ENCODE peak calls at places on chromosomes 2 and 18, in seven cellular contexts. One of them, this sample, is unnamed.

GRCh38 chr2:160566717-160567116 is 73.1 kb upstream of the RBMS1 start:
- DNase-seq in HS-27A: no peak
- DNase-seq in CD4-positive, CD25-positive, alpha-beta regulatory T cell: no peak
- DNase-seq in Kasumi-1: peak; percentile 29
- DNase-seq in heart left ventricle: no peak
- DNase-seq in body of pancreas: no peak
- DNase-seq in effector memory CD8-positive, alpha-beta T cell: no peak
- DNase-seq in this sample: no peak

GRCh38 chr2:18149660-18150246 is 271.3 kb downstream of the KCNS3 start:
- DNase-seq in HS-27A: peak; percentile 19
- DNase-seq in CD4-positive, CD25-positive, alpha-beta regulatory T cell: no peak
- DNase-seq in Kasumi-1: peak; percentile 35
- DNase-seq in heart left ventricle: no peak
- DNase-seq in body of pancreas: no peak
- DNase-seq in effector memory CD8-positive, alpha-beta T cell: no peak
- DNase-seq in this sample: no peak

GRCh38 chr2:234142530-234142929 is 92.0 kb downstream of the SPP2 start:
- DNase-seq in HS-27A: no peak
- DNase-seq in CD4-positive, CD25-positive, alpha-beta regulatory T cell: no peak
- DNase-seq in Kasumi-1: no peak
- DNase-seq in heart left ventricle: no peak
- DNase-seq in body of pancreas: no peak
- DNase-seq in effector memory CD8-positive, alpha-beta T cell: no peak
- DNase-seq in this sample: no peak

GRCh38 chr18:44715245-44715644 is 34.6 kb downstream of the SETBP1 start:
- DNase-seq in HS-27A: no peak
- DNase-seq in CD4-positive, CD25-positive, alpha-beta regulatory T cell: no peak
- DNase-seq in Kasumi-1: no peak
- DNase-seq in heart left ventricle: no peak
- DNase-seq in body of pancreas: no peak
- DNase-seq in effector memory CD8-positive, alpha-beta T cell: no peak
- DNase-seq in this sample: no peak

GRCh38 chr2:12721571-12722444 is 5.1 kb downstream of the TRIB2 start:
- DNase-seq in HS-27A: no peak
- DNase-seq in CD4-positive, CD25-positive, alpha-beta regulatory T cell: no peak
- DNase-seq in Kasumi-1: no peak
- DNase-seq in heart left ventricle: no peak
- DNase-seq in body of pancreas: no peak
- DNase-seq in effector memory CD8-positive, alpha-beta T cell: no peak
- DNase-seq in this sample: no peak

GRCh38 chr18:12863687-12864086 is 20.4 kb downstream of the PTPN2 start:
- DNase-seq in HS-27A: no peak
- DNase-seq in CD4-positive, CD25-positive, alpha-beta regulatory T cell: no peak
- DNase-seq in Kasumi-1: no peak
- DNase-seq in heart left ventricle: no peak
- DNase-seq in body of pancreas: no peak
- DNase-seq in effector memory CD8-positive, alpha-beta T cell: no peak
- DNase-seq in this sample: no peak

GRCh38 chr18:14970027-14970426 is 222.1 kb downstream of the ANKRD30B start:
- DNase-seq in HS-27A: peak; percentile 83
- DNase-seq in CD4-positive, CD25-positive, alpha-beta regulatory T cell: no peak
- DNase-seq in Kasumi-1: no peak
- DNase-seq in heart left ventricle: no peak
- DNase-seq in body of pancreas: no peak
- DNase-seq in effector memory CD8-positive, alpha-beta T cell: no peak
- DNase-seq in this sample: no peak

GRCh38 chr2:104733544-104733943 is 120.4 kb upstream of the POU3F3 start:
- DNase-seq in HS-27A: no peak
- DNase-seq in CD4-positive, CD25-positive, alpha-beta regulatory T cell: no peak
- DNase-seq in Kasumi-1: peak; percentile 8
- DNase-seq in heart left ventricle: peak; percentile 39
- DNase-seq in body of pancreas: peak; percentile 23
- DNase-seq in effector memory CD8-positive, alpha-beta T cell: no peak
- DNase-seq in this sample: no peak

GRCh38 chr18:27599202-27599829 is 414.2 kb upstream of the CHST9 start:
- DNase-seq in HS-27A: no peak
- DNase-seq in CD4-positive, CD25-positive, alpha-beta regulatory T cell: no peak
- DNase-seq in Kasumi-1: peak; percentile 40
- DNase-seq in heart left ventricle: peak; percentile 39
- DNase-seq in body of pancreas: peak; percentile 51
- DNase-seq in effector memory CD8-positive, alpha-beta T cell: no peak
- DNase-seq in this sample: peak; percentile 34

GRCh38 chr2:181985632-181986205 is at the start of gene PPP1R1C:
- DNase-seq in HS-27A: no peak
- DNase-seq in CD4-positive, CD25-positive, alpha-beta regulatory T cell: no peak
- DNase-seq in Kasumi-1: no peak
- DNase-seq in heart left ventricle: no peak
- DNase-seq in body of pancreas: no peak
- DNase-seq in effector memory CD8-positive, alpha-beta T cell: no peak
- DNase-seq in this sample: no peak

GRCh38 chr2:96875498-96876035 is 5.7 kb upstream of the SEMA4C start:
- DNase-seq in HS-27A: no peak
- DNase-seq in CD4-positive, CD25-positive, alpha-beta regulatory T cell: no peak
- DNase-seq in Kasumi-1: no peak
- DNase-seq in heart left ventricle: no peak
- DNase-seq in body of pancreas: no peak
- DNase-seq in effector memory CD8-positive, alpha-beta T cell: no peak
- DNase-seq in this sample: no peak

GRCh38 chr2:9806656-9807055 is 36.6 kb upstream of the TAF1B start:
- DNase-seq in HS-27A: no peak
- DNase-seq in CD4-positive, CD25-positive, alpha-beta regulatory T cell: no peak
- DNase-seq in Kasumi-1: no peak
- DNase-seq in heart left ventricle: no peak
- DNase-seq in body of pancreas: no peak
- DNase-seq in effector memory CD8-positive, alpha-beta T cell: no peak
- DNase-seq in this sample: no peak

GRCh38 chr2:177708660-177709328 is 316.2 kb downstream of the AGPS start:
- DNase-seq in HS-27A: no peak
- DNase-seq in CD4-positive, CD25-positive, alpha-beta regulatory T cell: no peak
- DNase-seq in Kasumi-1: no peak
- DNase-seq in heart left ventricle: no peak
- DNase-seq in body of pancreas: no peak
- DNase-seq in effector memory CD8-positive, alpha-beta T cell: no peak
- DNase-seq in this sample: peak; percentile 29

GRCh38 chr2:50895058-50895457 is 136.9 kb downstream of the NRXN1 start:
- DNase-seq in HS-27A: no peak
- DNase-seq in CD4-positive, CD25-positive, alpha-beta regulatory T cell: no peak
- DNase-seq in Kasumi-1: no peak
- DNase-seq in heart left ventricle: no peak
- DNase-seq in body of pancreas: no peak
- DNase-seq in effector memory CD8-positive, alpha-beta T cell: no peak
- DNase-seq in this sample: no peak

GRCh38 chr2:233468746-233469110 is 97.9 kb downstream of the USP40 start:
- DNase-seq in HS-27A: no peak
- DNase-seq in CD4-positive, CD25-positive, alpha-beta regulatory T cell: no peak
- DNase-seq in Kasumi-1: no peak
- DNase-seq in heart left ventricle: peak; percentile 26
- DNase-seq in body of pancreas: no peak
- DNase-seq in effector memory CD8-positive, alpha-beta T cell: no peak
- DNase-seq in this sample: no peak

GRCh38 chr2:160952462-160952861 is 207.8 kb upstream of the TANK start:
- DNase-seq in HS-27A: no peak
- DNase-seq in CD4-positive, CD25-positive, alpha-beta regulatory T cell: no peak
- DNase-seq in Kasumi-1: no peak
- DNase-seq in heart left ventricle: peak; percentile 78
- DNase-seq in body of pancreas: no peak
- DNase-seq in effector memory CD8-positive, alpha-beta T cell: no peak
- DNase-seq in this sample: peak; percentile 72

GRCh38 chr2:43058761-43059160 is 167.6 kb downstream of the ZFP36L2 start:
- DNase-seq in HS-27A: no peak
- DNase-seq in CD4-positive, CD25-positive, alpha-beta regulatory T cell: no peak
- DNase-seq in Kasumi-1: no peak
- DNase-seq in heart left ventricle: no peak
- DNase-seq in body of pancreas: no peak
- DNase-seq in effector memory CD8-positive, alpha-beta T cell: no peak
- DNase-seq in this sample: no peak

GRCh38 chr2:100394111-100394641 is 23.3 kb downstream of the CHST10 start:
- DNase-seq in HS-27A: no peak
- DNase-seq in CD4-positive, CD25-positive, alpha-beta regulatory T cell: no peak
- DNase-seq in Kasumi-1: no peak
- DNase-seq in heart left ventricle: no peak
- DNase-seq in body of pancreas: no peak
- DNase-seq in effector memory CD8-positive, alpha-beta T cell: no peak
- DNase-seq in this sample: no peak

GRCh38 chr2:157777425-157777824 is 98.7 kb downstream of the ACVR1 start:
- DNase-seq in HS-27A: no peak
- DNase-seq in CD4-positive, CD25-positive, alpha-beta regulatory T cell: peak; percentile 55
- DNase-seq in Kasumi-1: peak; percentile 67
- DNase-seq in heart left ventricle: no peak
- DNase-seq in body of pancreas: peak; percentile 65
- DNase-seq in effector memory CD8-positive, alpha-beta T cell: peak; percentile 27
- DNase-seq in this sample: no peak

GRCh38 chr2:2271471-2271941 is 59.6 kb downstream of the MYT1L start:
- DNase-seq in HS-27A: peak; percentile 83
- DNase-seq in CD4-positive, CD25-positive, alpha-beta regulatory T cell: no peak
- DNase-seq in Kasumi-1: no peak
- DNase-seq in heart left ventricle: peak; percentile 63
- DNase-seq in body of pancreas: peak; percentile 38
- DNase-seq in effector memory CD8-positive, alpha-beta T cell: no peak
- DNase-seq in this sample: peak; percentile 65

GRCh38 chr18:62611395-62612241 is 88.8 kb downstream of the ZCCHC2 start:
- DNase-seq in HS-27A: no peak
- DNase-seq in CD4-positive, CD25-positive, alpha-beta regulatory T cell: no peak
- DNase-seq in Kasumi-1: no peak
- DNase-seq in heart left ventricle: peak; percentile 64
- DNase-seq in body of pancreas: no peak
- DNase-seq in effector memory CD8-positive, alpha-beta T cell: no peak
- DNase-seq in this sample: peak; percentile 67

GRCh38 chr2:84694088-84694622 is 177.9 kb downstream of the DNAH6 start:
- DNase-seq in HS-27A: no peak
- DNase-seq in CD4-positive, CD25-positive, alpha-beta regulatory T cell: peak; percentile 38
- DNase-seq in Kasumi-1: no peak
- DNase-seq in heart left ventricle: no peak
- DNase-seq in body of pancreas: no peak
- DNase-seq in effector memory CD8-positive, alpha-beta T cell: peak; percentile 13
- DNase-seq in this sample: no peak

GRCh38 chr2:180980943-180981898 is 816 bp downstream of the UBE2E3 start:
- DNase-seq in HS-27A: no peak
- DNase-seq in CD4-positive, CD25-positive, alpha-beta regulatory T cell: peak; percentile 36
- DNase-seq in Kasumi-1: peak; percentile 35
- DNase-seq in heart left ventricle: peak; percentile 30
- DNase-seq in body of pancreas: peak; percentile 19
- DNase-seq in effector memory CD8-positive, alpha-beta T cell: no peak
- DNase-seq in this sample: peak; percentile 70

GRCh38 chr2:98121149-98121548 is 34.2 kb downstream of the VWA3B start:
- DNase-seq in HS-27A: no peak
- DNase-seq in CD4-positive, CD25-positive, alpha-beta regulatory T cell: no peak
- DNase-seq in Kasumi-1: no peak
- DNase-seq in heart left ventricle: no peak
- DNase-seq in body of pancreas: no peak
- DNase-seq in effector memory CD8-positive, alpha-beta T cell: no peak
- DNase-seq in this sample: no peak

GRCh38 chr2:178404380-178404767 is 46.6 kb downstream of the PRKRA start:
- DNase-seq in HS-27A: peak; percentile 46
- DNase-seq in CD4-positive, CD25-positive, alpha-beta regulatory T cell: no peak
- DNase-seq in Kasumi-1: no peak
- DNase-seq in heart left ventricle: no peak
- DNase-seq in body of pancreas: no peak
- DNase-seq in effector memory CD8-positive, alpha-beta T cell: no peak
- DNase-seq in this sample: peak; percentile 34

GRCh38 chr2:70698847-70699246 is 69.2 kb downstream of the ADD2 start:
- DNase-seq in HS-27A: no peak
- DNase-seq in CD4-positive, CD25-positive, alpha-beta regulatory T cell: no peak
- DNase-seq in Kasumi-1: no peak
- DNase-seq in heart left ventricle: no peak
- DNase-seq in body of pancreas: no peak
- DNase-seq in effector memory CD8-positive, alpha-beta T cell: no peak
- DNase-seq in this sample: no peak

GRCh38 chr2:126911111-126911796 is 12.6 kb downstream of the TEX51 start:
- DNase-seq in HS-27A: no peak
- DNase-seq in CD4-positive, CD25-positive, alpha-beta regulatory T cell: no peak
- DNase-seq in Kasumi-1: no peak
- DNase-seq in heart left ventricle: no peak
- DNase-seq in body of pancreas: no peak
- DNase-seq in effector memory CD8-positive, alpha-beta T cell: no peak
- DNase-seq in this sample: no peak

GRCh38 chr2:214192711-214193110 is 218.1 kb upstream of the VWC2L start:
- DNase-seq in HS-27A: no peak
- DNase-seq in CD4-positive, CD25-positive, alpha-beta regulatory T cell: no peak
- DNase-seq in Kasumi-1: no peak
- DNase-seq in heart left ventricle: no peak
- DNase-seq in body of pancreas: no peak
- DNase-seq in effector memory CD8-positive, alpha-beta T cell: no peak
- DNase-seq in this sample: no peak

This sample was measured in left ventricle myocardium superior.